ENCODE peak calls at places on chromosomes 6 and 20, in six cellular contexts. L is ovary, U is testis, G is PC-9, P is mammary epithelial cell, M is RWPE1. N is an unnamed sample.

GRCh38 chr6:69622924-69623323 is 173.9 kb downstream of the LMBRD1 start:
- DNase-seq in L (no peak), U (no peak), G (no peak), P (no peak), M (no peak), N (no peak)

GRCh38 chr20:25007491-25008305 is 15.1 kb upstream of the APMAP start:
- DNase-seq in L (no peak), U (no peak), G (no peak), P (no peak), M (no peak), N (no peak)

GRCh38 chr6:40399888-40400468 is 187.2 kb downstream of the LRFN2 start:
- DNase-seq in L (no peak), U (no peak), G (no peak), P (no peak), M (no peak), N (no peak)

GRCh38 chr20:50957276-50957675 is 1.1 kb downstream of the DPM1 start:
- DNase-seq in L (no peak), U (no peak), G (no peak), P (no peak), M (no peak), N (no peak)

GRCh38 chr20:40073535-40074111 is 615.4 kb downstream of the MAFB start:
- DNase-seq in L (no peak), U (no peak), G (no peak), P (no peak), M (no peak), N (no peak)

GRCh38 chr6:143064996-143065683 is 4.5 kb downstream of the AIG1 start:
- DNase-seq in L (no peak), U (no peak), G (no peak), P (peak), M (no peak), N (no peak)

GRCh38 chr20:37932074-37932473 is 29.1 kb downstream of the VSTM2L start:
- DNase-seq in L (no peak), U (no peak), G (no peak), P (no peak), M (no peak), N (no peak)

GRCh38 chr6:3340891-3341290 is 82.1 kb downstream of the PSMG4 start:
- DNase-seq in L (no peak), U (no peak), G (no peak), P (no peak), M (no peak), N (no peak)

GRCh38 chr6:80642452-80642851 is 536.0 kb downstream of the BCKDHB start:
- DNase-seq in L (no peak), U (no peak), G (no peak), P (peak), M (no peak), N (no peak)

GRCh38 chr6:170489836-170490235 is 63.3 kb downstream of the PSMB1 start:
- DNase-seq in L (no peak), U (no peak), G (no peak), P (no peak), M (no peak), N (no peak)

GRCh38 chr6:3325210-3325609 is 66.5 kb downstream of the PSMG4 start:
- DNase-seq in L (no peak), U (no peak), G (no peak), P (peak), M (no peak), N (no peak)

GRCh38 chr20:11178946-11179654 is 505.3 kb upstream of the JAG1 start:
- DNase-seq in L (no peak), U (no peak), G (peak), P (peak), M (peak), N (no peak)

GRCh38 chr6:109738667-109739066 is 47.6 kb downstream of the FIG4 start:
- DNase-seq in L (no peak), U (no peak), G (no peak), P (no peak), M (no peak), N (no peak)

GRCh38 chr20:2914160-2914559 is 40.9 kb downstream of the PTPRA start:
- DNase-seq in L (no peak), U (peak), G (no peak), P (peak), M (no peak), N (no peak)

GRCh38 chr6:167652701-167653095 is 174.0 kb upstream of the AFDN start:
- DNase-seq in L (no peak), U (no peak), G (no peak), P (no peak), M (no peak), N (no peak)

GRCh38 chr6:161101517-161101916 is 109.9 kb downstream of the MAP3K4 start:
- DNase-seq in L (no peak), U (no peak), G (no peak), P (no peak), M (no peak), N (no peak)

GRCh38 chr20:41956316-41957050 is 338.3 kb upstream of the CHD6 start:
- DNase-seq in L (no peak), U (peak), G (no peak), P (no peak), M (no peak), N (no peak)

GRCh38 chr20:42484335-42484734 is 705.4 kb downstream of the PTPRT start:
- DNase-seq in L (peak), U (no peak), G (no peak), P (no peak), M (no peak), N (no peak)

GRCh38 chr6:21201181-21201580 is 392.4 kb upstream of the SOX4 start:
- DNase-seq in L (no peak), U (no peak), G (no peak), P (no peak), M (no peak), N (no peak)

GRCh38 chr20:63711085-63711645 is 3.3 kb downstream of the ZGPAT start:
- DNase-seq in L (no peak), U (peak), G (no peak), P (no peak), M (no peak), N (no peak)

GRCh38 chr6:21371676-21372161 is 221.8 kb upstream of the SOX4 start:
- DNase-seq in L (no peak), U (no peak), G (no peak), P (peak), M (no peak), N (no peak)

GRCh38 chr20:35264755-35265154 is 13.2 kb downstream of the MMP24OS start:
- DNase-seq in L (no peak), U (no peak), G (peak), P (peak), M (no peak), N (no peak)

DNA sequence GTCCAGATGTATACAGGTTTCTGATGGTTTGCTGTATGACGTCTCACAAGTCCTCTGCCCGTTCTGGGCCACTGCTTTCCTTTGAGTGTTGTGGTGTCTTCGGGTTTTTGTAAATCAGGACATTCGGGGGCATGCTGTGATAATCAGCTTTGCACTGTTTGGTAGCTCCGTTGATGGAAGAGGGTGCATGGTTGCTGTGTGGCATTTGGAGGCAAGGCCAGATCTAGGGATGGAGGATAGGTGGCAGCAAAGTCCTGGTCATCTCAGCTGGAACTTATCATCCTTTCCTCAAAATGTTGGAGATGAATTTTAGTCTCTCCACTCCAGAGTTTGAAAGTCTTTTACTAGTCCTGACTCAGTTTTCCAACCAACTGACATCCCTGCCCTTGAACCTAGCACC is 91.0 kb downstream of the SCP2D1 start:
- DNase-seq in L (peak), U (peak), G (no peak), P (no peak), M (peak), N (no peak)
- TF ChIP-seq CTCF in L (no peak), U (peak), G (peak), P (peak), M (no peak), N (no peak)

DNA sequence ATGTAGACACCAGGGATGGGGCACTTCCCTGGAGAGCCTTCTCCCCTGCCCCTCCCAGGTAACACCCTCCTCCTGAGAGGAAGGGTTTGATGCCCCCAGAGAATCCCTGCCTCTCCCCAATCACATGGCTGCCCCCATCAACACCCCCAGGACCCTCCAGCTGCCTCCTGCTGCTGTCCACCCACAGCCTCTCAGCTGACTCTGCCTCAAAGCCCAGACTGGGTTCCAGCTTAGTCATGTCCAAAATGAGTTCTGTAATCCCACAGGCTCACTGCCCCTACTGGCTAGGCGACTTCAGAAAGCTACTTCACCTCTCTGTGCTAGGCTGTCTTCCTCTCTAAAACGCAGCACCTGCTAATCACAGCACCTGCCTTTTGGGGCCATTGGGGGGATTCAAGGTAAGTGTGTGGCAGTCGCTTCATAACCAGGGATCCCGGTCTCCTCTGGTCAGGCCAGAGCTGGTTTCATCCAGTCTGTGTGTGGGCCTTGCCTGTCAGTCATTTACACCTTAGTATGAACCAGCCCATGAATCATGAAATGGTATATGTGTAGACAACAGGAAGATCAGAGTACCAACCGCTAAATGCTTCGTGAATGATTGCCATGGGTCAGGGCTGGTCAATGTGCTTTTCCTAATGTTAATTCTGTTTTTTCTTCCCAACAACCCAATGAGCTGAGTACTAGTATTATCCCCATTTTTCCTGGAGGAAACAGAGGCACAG is 40.4 kb downstream of the TFEB start:
- DNase-seq in L (no peak), U (no peak), G (no peak), P (no peak), M (no peak), N (no peak)
- TF ChIP-seq CTCF in L (no peak), U (no peak), G (no peak), P (no peak), M (no peak), N (no peak)

DNA sequence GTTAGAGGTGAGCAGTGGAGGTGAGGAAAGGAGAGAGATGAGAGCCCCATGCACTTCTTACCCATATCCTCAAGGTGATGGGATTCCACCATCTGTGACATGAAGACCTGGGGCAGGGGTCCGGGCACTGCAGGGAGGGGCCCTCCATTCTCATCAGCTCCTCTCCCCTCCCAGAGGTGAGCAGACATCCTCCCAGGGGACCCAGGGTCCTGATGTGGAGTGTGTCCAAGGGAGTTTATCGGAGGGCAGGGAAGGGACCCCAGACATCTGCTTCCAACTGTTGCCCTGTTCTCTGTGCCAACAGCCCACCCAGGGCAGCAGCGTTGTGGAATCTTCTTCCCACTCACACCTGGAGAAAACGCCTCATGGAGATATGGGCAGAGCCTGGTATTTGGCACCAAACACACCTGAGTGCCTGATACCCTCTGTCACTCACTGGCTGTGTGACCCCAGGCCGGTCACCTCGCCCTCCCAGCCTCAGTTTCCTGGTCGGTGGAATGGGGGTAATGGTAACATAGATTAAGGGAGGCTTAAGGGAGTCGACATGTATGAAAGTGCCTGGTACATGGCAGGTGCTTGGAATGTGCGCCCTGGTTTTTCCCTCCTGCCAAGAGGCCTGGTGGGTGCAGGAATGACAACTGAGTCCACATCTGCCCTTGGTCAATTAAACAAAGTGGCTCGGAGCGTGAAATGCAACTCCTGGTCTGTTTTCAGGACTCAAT is 227.9 kb downstream of the PREX1 start:
- DNase-seq in L (no peak), U (no peak), G (no peak), P (no peak), M (no peak), N (no peak)
- TF ChIP-seq CTCF in L (no peak), U (no peak), G (no peak), P (no peak), M (no peak), N (no peak)

GRCh38 chr20:23570178-23570577 is 1.9 kb upstream of the CST9L start:
- DNase-seq in L (no peak), U (no peak), G (no peak), P (no peak), M (no peak), N (no peak)

GRCh38 chr20:23565503-23566056 is 2.7 kb downstream of the CST9L start:
- DNase-seq in L (no peak), U (no peak), G (no peak), P (no peak), M (no peak), N (no peak)

GRCh38 chr20:23566199-23566932 is 1.9 kb downstream of the CST9L start:
- DNase-seq in L (no peak), U (no peak), G (no peak), P (no peak), M (no peak), N (no peak)

GRCh38 chr20:23568320-23569011 is at the start of gene CST9L:
- DNase-seq in L (no peak), U (peak), G (no peak), P (no peak), M (no peak), N (no peak)

DNA sequence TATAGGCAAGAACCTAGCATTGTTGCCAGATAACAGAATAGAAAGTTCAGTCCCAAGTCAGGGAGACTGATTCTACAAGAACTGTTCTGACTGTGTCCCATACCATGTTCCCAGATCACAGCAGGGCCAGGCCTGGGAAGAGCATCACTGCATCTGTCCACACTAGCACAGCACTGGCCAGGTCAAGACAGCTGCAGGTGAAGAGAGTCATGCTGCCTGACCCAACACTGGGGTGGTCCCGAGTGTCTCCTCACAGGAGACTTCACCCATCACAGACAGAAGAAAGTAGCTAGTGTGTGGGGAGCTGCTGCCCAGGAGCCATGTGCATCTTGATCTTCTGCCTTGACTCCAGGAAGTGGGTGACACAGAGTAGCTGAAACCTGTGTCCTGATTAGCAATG is 1.3 kb upstream of the CST9L start:
- DNase-seq in L (no peak), U (no peak), G (no peak), P (no peak), M (no peak), N (no peak)
- TF ChIP-seq CTCF in L (no peak), U (no peak), G (no peak), P (no peak), M (no peak), N (no peak)

GRCh38 chr6:33492093-33492492 is 37.7 kb downstream of the ZBTB9 start:
- DNase-seq in L (no peak), U (no peak), G (no peak), P (no peak), M (no peak), N (no peak)
- TF ChIP-seq CTCF in L (no peak), U (no peak), G (no peak), P (no peak), M (no peak), N (no peak)

GRCh38 chr6:134921980-134922313 is 28.0 kb downstream of the ALDH8A1 start:
- DNase-seq in L (no peak), U (no peak), G (no peak), P (no peak), M (no peak), N (no peak)

GRCh38 chr6:134921276-134921979 is 28.5 kb downstream of the ALDH8A1 start:
- DNase-seq in L (no peak), U (no peak), G (no peak), P (no peak), M (no peak), N (no peak)

GRCh38 chr6:134920422-134920821 is 29.5 kb downstream of the ALDH8A1 start:
- DNase-seq in L (no peak), U (no peak), G (no peak), P (peak), M (peak), N (no peak)

GRCh38 chr6:134918418-134918961 is 31.4 kb downstream of the ALDH8A1 start:
- DNase-seq in L (no peak), U (no peak), G (no peak), P (no peak), M (no peak), N (no peak)
- TF ChIP-seq CTCF in L (no peak), U (no peak), G (no peak), P (no peak), M (no peak), N (no peak)

DNA sequence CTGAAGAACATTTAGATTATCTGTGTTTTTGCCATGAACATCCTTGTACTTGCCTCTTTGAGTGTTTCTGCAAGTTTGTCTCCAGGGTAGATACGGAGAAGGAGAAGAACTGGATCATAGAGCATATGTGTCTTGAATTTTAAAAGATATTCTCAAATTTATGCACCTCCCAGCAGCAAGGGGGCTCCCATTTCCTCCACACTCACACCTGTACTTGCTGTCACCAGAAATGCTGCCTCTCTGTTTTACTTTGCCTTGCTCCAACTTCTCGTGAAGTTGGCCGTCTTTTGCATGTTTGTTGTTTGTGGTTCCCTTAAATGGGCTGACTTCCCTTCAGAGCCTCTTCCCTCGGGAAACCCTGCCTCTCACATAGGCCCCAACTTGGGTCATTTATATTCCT is 171.0 kb downstream of the TFAP2C start:
- DNase-seq in L (no peak), U (no peak), G (no peak), P (no peak), M (no peak), N (no peak)
- TF ChIP-seq CTCF in L (no peak), U (no peak), G (no peak), P (no peak), M (no peak), N (no peak)